ENCODE peak calls at places on chromosomes 11 and 22, in eight cellular contexts. L is fibroblast of villous mesenchyme, N is natural killer cell, P is ovary, S is cardiac fibroblast, F is right atrium auricular region, V is dorsolateral prefrontal cortex, I is BJ. C is an unnamed sample.
A peak's percentile ranks its signal among the peaks of the same experiment; 100 is the strongest.

GRCh38 chr11:98711011-98711410 is 309.7 kb upstream of the CNTN5 start:
- DNase-seq in L (no peak), N (no peak), P (no peak), S (peak; percentile 80), F (no peak), V (no peak), I (no peak), C (no peak)

GRCh38 chr22:19819209-19819910 is 35.3 kb downstream of the GNB1L start:
- DNase-seq in L (no peak), N (peak; percentile 10), P (peak; percentile 11), S (no peak), F (no peak), V (no peak), I (no peak), C (no peak)

GRCh38 chr22:32103648-32104326 is 55.3 kb downstream of the C22orf42 start:
- DNase-seq in L (peak; percentile 25), N (no peak), P (no peak), S (peak; percentile 19), F (no peak), V (no peak), I (no peak), C (no peak)

GRCh38 chr11:360326-361280 is 8.7 kb upstream of the B4GALNT4 start:
- DNase-seq in L (no peak), N (no peak), P (no peak), S (no peak), F (no peak), V (no peak), I (no peak), C (no peak)

GRCh38 chr11:116980136-116980793 is 118.0 kb downstream of the SIK3 start:
- DNase-seq in L (no peak), N (no peak), P (no peak), S (no peak), F (no peak), V (no peak), I (no peak), C (no peak)

GRCh38 chr22:43891360-43892182 is at the start of gene PNPLA5:
- DNase-seq in L (no peak), N (no peak), P (no peak), S (no peak), F (no peak), V (no peak), I (no peak), C (no peak)

GRCh38 chr11:124183045-124183444 is at the start of gene OR10D3:
- DNase-seq in L (no peak), N (no peak), P (no peak), S (no peak), F (no peak), V (no peak), I (no peak), C (no peak)

GRCh38 chr22:48299801-48300200 is 1527.9 kb downstream of the BRD1 start:
- DNase-seq in L (no peak), N (no peak), P (no peak), S (no peak), F (peak; percentile 16), V (peak; percentile 69), I (no peak), C (no peak)

GRCh38 chr11:3841426-3842304 is 906 bp upstream of the RHOG start:
- DNase-seq in L (peak; percentile 85), N (peak; percentile 89), P (peak; percentile 90), S (peak; percentile 90), F (peak; percentile 86), V (peak; percentile 85), I (peak; percentile 34), C (peak; percentile 49)

GRCh38 chr11:29328961-29329441 is 687.8 kb downstream of the KCNA4 start:
- DNase-seq in L (peak; percentile 81), N (no peak), P (no peak), S (peak; percentile 81), F (no peak), V (no peak), I (no peak), C (peak; percentile 44)

GRCh38 chr22:21688341-21688705 is 22.5 kb downstream of the PPIL2 start:
- DNase-seq in L (no peak), N (no peak), P (no peak), S (no peak), F (no peak), V (no peak), I (no peak), C (no peak)

DNA sequence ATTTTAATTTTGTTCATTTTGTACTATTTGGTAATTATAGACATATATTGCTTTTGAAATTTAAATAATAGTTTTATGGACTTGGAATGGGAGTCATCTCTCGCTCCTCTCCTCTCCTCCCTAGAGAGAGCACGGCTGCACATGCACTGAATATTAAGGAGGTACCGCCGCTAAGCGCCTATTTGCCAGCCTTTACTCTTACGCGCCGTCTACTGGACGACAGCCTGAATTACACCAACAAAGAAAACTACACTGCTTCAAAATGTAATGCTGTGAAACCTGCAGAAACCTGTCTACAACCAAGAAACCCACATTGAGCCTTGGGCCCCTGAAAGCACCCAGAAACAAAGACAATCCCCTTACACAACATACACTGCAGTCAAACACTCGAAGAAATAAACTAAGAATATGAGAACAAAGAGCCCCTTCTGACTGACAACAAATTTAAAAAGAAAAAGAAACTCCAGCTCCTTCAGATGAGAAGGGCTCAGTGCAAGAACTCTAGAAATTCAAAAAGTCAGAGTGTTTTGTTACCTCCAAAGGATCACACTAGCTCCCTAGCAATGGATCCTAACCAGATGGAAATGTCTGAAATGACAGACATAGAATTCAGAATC is 737.2 kb downstream of the LRRC4C start:
- DNase-seq in L (peak; percentile 3), N (no peak), P (no peak), S (peak; percentile 10), F (no peak), V (no peak), I (no peak), C (no peak)
- TF ChIP-seq CTCF in L (peak; percentile 60), N (no peak), P (no peak), S (peak; percentile 54), F (no peak), V (peak; percentile 47), I (peak; percentile 54), C (peak; percentile 39)

DNA sequence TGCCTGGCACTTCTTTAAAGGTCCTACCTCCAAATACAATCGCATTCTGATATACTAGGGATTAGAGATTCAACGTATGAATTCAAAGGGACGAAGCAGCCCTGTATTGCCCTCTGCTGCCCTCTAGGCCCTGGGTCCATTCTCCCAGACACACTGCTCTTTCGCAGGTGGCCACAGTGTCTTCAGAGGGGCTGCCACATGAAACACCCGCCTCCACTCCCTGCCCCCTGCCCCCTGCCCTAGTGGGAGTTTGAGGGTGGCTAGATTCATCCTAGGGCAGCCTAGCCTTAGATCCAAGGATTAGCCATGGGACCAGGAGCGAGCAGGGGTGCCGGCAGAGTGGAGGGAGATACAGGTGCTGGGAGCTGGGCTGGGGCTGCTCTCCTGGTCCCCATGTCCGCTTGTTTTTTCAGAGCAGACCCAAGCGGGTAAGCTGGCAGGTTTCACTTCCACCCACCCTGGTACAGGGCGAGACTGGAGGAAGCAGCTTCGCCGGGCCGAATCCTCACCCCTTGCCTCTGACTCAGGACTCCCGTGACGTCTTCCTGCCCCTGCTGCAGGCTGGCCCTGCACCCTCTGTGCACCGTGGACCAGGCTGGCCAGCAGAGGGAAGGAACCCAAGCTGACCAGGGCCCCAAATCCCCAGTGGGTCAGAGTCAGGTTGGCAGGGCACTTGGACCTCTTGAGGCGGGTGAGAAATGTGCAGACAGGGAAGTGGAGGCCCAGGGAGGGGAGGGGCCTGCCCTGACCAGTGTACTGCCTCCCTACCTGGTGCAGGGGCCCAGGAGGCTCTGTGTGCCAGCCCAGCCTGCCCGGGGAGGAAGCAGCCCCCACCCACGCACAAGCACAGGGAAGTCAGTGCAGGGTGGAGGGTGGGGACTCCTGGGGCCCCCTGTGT is 28.4 kb upstream of the HMOX1 start:
- DNase-seq in L (no peak), N (peak; percentile 49), P (no peak), S (no peak), F (peak; percentile 79), V (no peak), I (no peak), C (no peak)
- TF ChIP-seq CTCF in L (peak; percentile 7), N (peak; percentile 14), P (no peak), S (peak; percentile 16), F (peak; percentile 39), V (no peak), I (no peak), C (peak; percentile 13)

GRCh38 chr11:62546244-62546936 is at the start of gene AHNAK:
- DNase-seq in L (peak; percentile 68), N (peak; percentile 66), P (peak; percentile 84), S (peak; percentile 75), F (peak; percentile 87), V (peak; percentile 58), I (no peak), C (no peak)

GRCh38 chr11:62544521-62545436 is 1.8 kb downstream of the AHNAK start:
- DNase-seq in L (no peak), N (no peak), P (peak; percentile 39), S (no peak), F (no peak), V (peak; percentile 45), I (no peak), C (no peak)

GRCh38 chr11:62546937-62547625 is 475 bp upstream of the AHNAK start:
- DNase-seq in L (peak; percentile 61), N (no peak), P (peak; percentile 67), S (peak; percentile 37), F (no peak), V (no peak), I (no peak), C (no peak)

GRCh38 chr11:62543680-62544444 is 2.7 kb downstream of the AHNAK start:
- DNase-seq in L (no peak), N (no peak), P (peak; percentile 52), S (no peak), F (no peak), V (no peak), I (no peak), C (no peak)

DNA sequence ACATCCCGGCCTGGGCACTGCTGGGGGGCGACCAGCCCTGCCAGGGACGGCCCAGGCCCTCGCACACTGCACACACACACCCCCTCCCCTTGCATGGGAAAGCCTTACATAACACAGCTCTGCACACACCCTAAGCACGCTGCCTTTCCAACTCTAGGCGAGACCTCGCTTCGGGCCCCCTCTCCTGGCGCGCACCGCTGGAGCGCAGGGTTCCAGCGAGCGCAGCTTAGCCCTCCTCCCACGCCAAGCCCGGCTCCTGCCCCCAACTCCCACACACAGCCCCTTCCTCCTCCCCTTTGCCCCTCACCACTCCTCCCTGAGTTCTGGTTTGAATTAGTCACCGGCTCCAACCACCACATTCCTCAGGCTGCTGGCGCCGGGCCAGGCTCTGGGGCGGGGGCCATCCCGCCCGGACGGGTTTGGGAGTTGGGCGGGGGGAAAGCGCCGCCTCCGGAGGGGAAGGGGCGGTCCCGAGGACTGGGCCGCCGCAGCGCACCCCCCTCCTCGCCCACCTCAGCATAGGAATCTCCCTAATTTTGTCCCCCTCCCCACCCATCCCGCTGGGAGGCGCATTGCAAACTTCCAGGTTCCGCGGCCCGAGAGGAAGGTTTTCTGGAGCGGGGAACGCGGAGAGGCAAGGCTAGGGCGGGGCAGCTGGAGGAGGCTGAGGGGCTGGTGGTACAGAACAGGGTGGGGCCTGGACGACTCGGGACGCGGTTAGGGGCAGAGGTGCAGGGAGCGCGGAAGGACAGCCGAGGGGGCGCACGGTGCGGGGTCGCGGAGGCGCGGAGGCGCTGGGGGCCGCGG is 966 bp downstream of the AHNAK start:
- DNase-seq in L (peak; percentile 95), N (no peak), P (peak; percentile 98), S (peak; percentile 96), F (peak; percentile 95), V (peak; percentile 52), I (peak; percentile 52), C (peak; percentile 86)
- TF ChIP-seq CTCF in L (peak; percentile 4), N (no peak), P (peak; percentile 8), S (no peak), F (peak; percentile 5), V (no peak), I (peak; percentile 10), C (no peak)

DNA sequence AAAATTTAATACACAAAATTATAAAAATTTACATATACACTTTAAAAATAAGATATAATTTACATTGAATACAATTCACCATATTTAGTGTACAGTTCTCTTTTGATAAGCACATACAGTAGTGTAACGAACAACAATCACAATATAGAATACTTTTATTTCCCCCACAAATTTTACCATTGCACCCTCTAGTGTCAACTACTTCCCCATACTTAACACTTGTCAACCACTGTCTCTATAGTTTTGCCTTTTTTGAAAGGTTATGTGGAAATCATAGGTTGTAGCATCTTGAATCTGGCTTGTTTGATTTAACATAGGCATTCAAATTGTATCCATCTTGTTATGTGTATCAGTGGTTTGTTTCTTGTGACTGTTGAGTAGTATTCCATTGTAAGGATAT is 21.3 kb upstream of the PANX1 start:
- DNase-seq in L (no peak), N (no peak), P (no peak), S (no peak), F (no peak), V (no peak), I (no peak), C (no peak)
- TF ChIP-seq CTCF in L (no peak), N (no peak), P (no peak), S (peak; percentile 24), F (no peak), V (no peak), I (no peak), C (no peak)

C was measured in AG09319.